ENCODE peak calls at places on chromosomes 2 and 18, in seven cellular contexts. L is A549; X is WERI-Rb-1; B is naive thymus-derived CD4-positive, alpha-beta T cell; T is SK-N-SH; M is heart left ventricle; G is ovary. E is an unnamed sample.

GRCh38 chr18:28637897-28638296 is 461.0 kb upstream of the CDH2 start:
- DNase-seq in M (no peak), B (no peak), X (no peak), T (no peak), L (no peak), G (no peak), E (no peak)

GRCh38 chr2:65388626-65389390 is 43.6 kb downstream of the SPRED2 start:
- DNase-seq in G (no peak), L (no peak), M (no peak), X (no peak), B (no peak), T (peak; percentile 30), E (no peak)

GRCh38 chr18:22822024-22822423 is 111.1 kb upstream of the RBBP8 start:
- DNase-seq in X (no peak), L (no peak), G (no peak), M (no peak), B (no peak), T (no peak), E (no peak)

GRCh38 chr18:50138181-50139064 is 56.5 kb downstream of the MYO5B start:
- DNase-seq in X (no peak), B (no peak), M (no peak), G (no peak), L (no peak), T (no peak), E (no peak)

GRCh38 chr18:72869786-72870185 is 2.0 kb upstream of the NETO1 start:
- DNase-seq in T (no peak), X (no peak), G (no peak), M (no peak), L (no peak), B (no peak), E (no peak)

GRCh38 chr2:223055140-223055539 is 3.1 kb downstream of the KCNE4 start:
- DNase-seq in G (no peak), M (no peak), X (no peak), B (no peak), T (no peak), L (no peak), E (no peak)

GRCh38 chr2:231920366-231920765 is 5.8 kb downstream of the NPPC start:
- DNase-seq in X (no peak), G (no peak), B (no peak), T (no peak), L (no peak), M (no peak), E (no peak)

GRCh38 chr18:7926526-7926925 is 359.4 kb downstream of the PTPRM start:
- DNase-seq in X (peak; percentile 23), M (no peak), T (peak; percentile 17), G (no peak), L (peak; percentile 44), B (no peak), E (no peak)

GRCh38 chr18:37502036-37502435 is 63.6 kb downstream of the CELF4 start:
- DNase-seq in L (no peak), X (no peak), T (no peak), M (no peak), G (peak; percentile 36), B (no peak), E (no peak)

GRCh38 chr2:75614062-75614710 is 32.4 kb upstream of the MRPL19 start:
- DNase-seq in L (no peak), M (no peak), B (no peak), X (no peak), G (no peak), T (no peak), E (no peak)

GRCh38 chr2:164438490-164439205 is 182.6 kb downstream of the GRB14 start:
- DNase-seq in X (no peak), L (no peak), B (no peak), M (no peak), G (no peak), T (no peak), E (no peak)

GRCh38 chr18:36519358-36519757 is 221.8 kb downstream of the FHOD3 start:
- DNase-seq in G (no peak), T (no peak), X (no peak), B (no peak), L (no peak), M (no peak), E (no peak)

GRCh38 chr2:313991-314390 is 26.1 kb upstream of the ALKAL2 start:
- DNase-seq in T (no peak), G (no peak), L (no peak), B (no peak), M (no peak), X (no peak), E (peak; percentile 33)

GRCh38 chr2:168661404-168661869 is 141.0 kb upstream of the NOSTRIN start:
- DNase-seq in X (peak; percentile 21), T (no peak), G (no peak), B (no peak), L (no peak), M (no peak), E (no peak)

GRCh38 chr2:10323535-10323934 is 20.8 kb downstream of the HPCAL1 start:
- DNase-seq in X (no peak), L (no peak), B (no peak), M (no peak), G (no peak), T (no peak), E (no peak)

GRCh38 chr18:43160509-43160908 is 45.0 kb upstream of the RIT2 start:
- DNase-seq in L (no peak), M (no peak), G (no peak), B (no peak), T (no peak), X (no peak), E (no peak)

GRCh38 chr18:79540914-79541301 is 138.7 kb upstream of the CTDP1 start:
- DNase-seq in B (no peak), L (no peak), G (peak; percentile 12), M (no peak), T (no peak), X (no peak), E (no peak)

GRCh38 chr2:13001408-13001807 is 284.7 kb downstream of the TRIB2 start:
- DNase-seq in X (no peak), G (no peak), M (no peak), B (no peak), T (no peak), L (no peak), E (no peak)

GRCh38 chr2:240789501-240790369 is 30.3 kb downstream of the KIF1A start:
- DNase-seq in L (no peak), T (no peak), M (no peak), G (no peak), B (no peak), X (no peak), E (peak; percentile 12)

GRCh38 chr2:218876562-218877219 is 4.0 kb upstream of the WNT10A start:
- DNase-seq in X (peak; percentile 79), B (peak; percentile 85), M (peak; percentile 52), G (no peak), T (peak; percentile 88), L (peak; percentile 62), E (peak; percentile 82)

GRCh38 chr2:241736111-241736510 is 1.7 kb downstream of the D2HGDH start:
- DNase-seq in T (no peak), B (no peak), X (no peak), G (no peak), M (no peak), L (no peak), E (no peak)

GRCh38 chr2:106982350-106982749 is 96.4 kb upstream of the ST6GAL2 start:
- DNase-seq in T (no peak), L (no peak), G (no peak), X (no peak), B (no peak), M (no peak), E (no peak)

GRCh38 chr2:208373460-208374089 is 33.0 kb upstream of the PTH2R start:
- DNase-seq in M (no peak), G (no peak), X (peak; percentile 48), B (peak; percentile 15), L (peak; percentile 44), T (peak; percentile 77), E (no peak)

GRCh38 chr2:140988597-140988996 is 1142.2 kb downstream of the LRP1B start:
- DNase-seq in M (no peak), G (no peak), X (no peak), T (no peak), B (no peak), L (no peak), E (no peak)

GRCh38 chr2:119416299-119416923 is 15.2 kb upstream of the TMEM37 start:
- DNase-seq in T (no peak), B (no peak), X (no peak), M (no peak), G (no peak), L (no peak), E (no peak)

GRCh38 chr2:178810422-178810821 is 3.2 kb upstream of the TTN start:
- DNase-seq in G (no peak), X (no peak), L (no peak), B (no peak), T (no peak), M (no peak), E (no peak)

GRCh38 chr2:17388790-17389189 is 129.4 kb downstream of the RAD51AP2 start:
- DNase-seq in X (no peak), T (no peak), B (no peak), M (no peak), G (no peak), L (no peak), E (no peak)

DNA sequence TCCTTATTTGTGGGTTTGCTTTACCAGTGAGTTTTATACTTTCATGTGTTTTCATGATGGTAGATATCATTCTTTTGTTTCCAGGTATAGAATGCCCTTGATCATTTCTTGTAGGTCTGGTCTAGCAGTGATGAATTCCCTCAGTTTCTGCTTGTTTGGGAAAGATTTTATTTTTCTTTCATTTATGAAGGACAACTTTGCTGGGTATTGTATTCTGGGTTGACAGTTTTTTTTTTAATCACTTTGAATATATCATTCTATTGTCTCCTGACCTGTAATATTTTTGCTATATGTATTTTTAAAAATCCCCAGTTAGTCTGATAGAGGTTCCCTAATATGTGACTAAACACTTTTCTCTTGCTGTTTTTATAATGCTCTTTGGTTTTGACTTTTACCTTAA is 58.3 kb upstream of the GALNT3 start:
- DNase-seq in L (no peak), X (no peak), G (no peak), T (no peak), B (no peak), M (no peak), E (no peak)
- H3K9me3 ChIP-seq in L (peaks cover 3% of the 10 kb centered on the region), X (no peaks in the 10 kb centered on the region), G (no peaks in the 10 kb centered on the region), T (peaks cover 27% of the 10 kb centered on the region), B (no peaks in the 10 kb centered on the region), M (no peaks in the 10 kb centered on the region), E (no peaks in the 10 kb centered on the region)

DNA sequence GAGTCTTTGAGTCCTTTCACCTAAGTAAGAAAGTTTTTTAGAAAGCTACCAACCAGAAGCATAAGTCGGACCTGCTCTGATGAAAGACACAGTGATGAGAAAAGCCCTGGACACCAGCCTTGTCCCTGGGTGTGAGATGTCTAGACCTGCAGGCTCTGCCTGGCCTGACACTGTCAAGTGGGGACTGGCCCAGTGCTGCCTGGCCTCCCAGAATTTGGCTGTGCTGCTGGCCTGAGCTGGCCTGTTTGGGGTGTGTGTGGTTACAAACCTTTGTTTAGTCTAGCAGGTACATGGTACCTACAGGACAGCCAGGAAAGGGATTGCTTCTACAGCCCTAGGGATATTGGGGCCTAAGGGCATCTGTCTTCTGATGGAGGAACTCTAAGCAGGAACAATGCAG is 48.3 kb downstream of the ASB1 start:
- DNase-seq in M (no peak), B (no peak), T (no peak), X (no peak), G (no peak), L (no peak), E (no peak)
- H3K9me3 ChIP-seq in M (peaks cover 2% of the 10 kb centered on the region), B (peaks cover 24% of the 10 kb centered on the region), T (no peaks in the 10 kb centered on the region), X (peaks cover 1% of the 10 kb centered on the region), G (peaks cover 3% of the 10 kb centered on the region), L (peaks cover 38% of the 10 kb centered on the region), E (no peaks in the 10 kb centered on the region)

GRCh38 chr2:148257276-148257675 is 236.4 kb downstream of the MBD5 start:
- DNase-seq in T (no peak), L (no peak), X (no peak), B (no peak), M (no peak), G (no peak), E (no peak)
- H3K9me3 ChIP-seq in T (no peaks in the 10 kb centered on the region), L (peaks cover 24% of the 10 kb centered on the region), X (peaks cover 5% of the 10 kb centered on the region), B (peaks cover 35% of the 10 kb centered on the region), M (no peaks in the 10 kb centered on the region), G (no peaks in the 10 kb centered on the region), E (no peaks in the 10 kb centered on the region)

GRCh38 chr2:4130651-4131050 is 427.3 kb downstream of the DCDC2C start:
- DNase-seq in G (no peak), B (no peak), T (no peak), M (no peak), X (no peak), L (no peak), E (no peak)
- H3K9me3 ChIP-seq in G (no peaks in the 10 kb centered on the region), B (peaks cover 6% of the 10 kb centered on the region), T (peaks cover 6% of the 10 kb centered on the region), M (no peaks in the 10 kb centered on the region), X (peaks cover 14% of the 10 kb centered on the region), L (peaks cover 9% of the 10 kb centered on the region), E (no peaks in the 10 kb centered on the region)

E was measured in right cardiac atrium.